ENCODE peak calls at places on chromosomes 3 and 15, in eight cellular contexts. One of them, this sample, is unnamed.

GRCh38 chr3:39278616-39278935 is 1.3 kb downstream of the CX3CR1 start:
- DNase-seq in RWPE1: no peak
- DNase-seq in Calu3: no peak
- DNase-seq in progenitor cell of endocrine pancreas: no peak
- DNase-seq in CD4-positive, alpha-beta T cell: no peak
- DNase-seq in psoas muscle: no peak
- DNase-seq in K562: no peak
- DNase-seq in endothelial cell: no peak
- DNase-seq in this sample: no peak

GRCh38 chr3:141914311-141914710 is 37.9 kb downstream of the ATP1B3 start:
- DNase-seq in RWPE1: no peak
- DNase-seq in Calu3: no peak
- DNase-seq in progenitor cell of endocrine pancreas: no peak
- DNase-seq in CD4-positive, alpha-beta T cell: no peak
- DNase-seq in psoas muscle: no peak
- DNase-seq in K562: no peak
- DNase-seq in endothelial cell: no peak
- DNase-seq in this sample: no peak

GRCh38 chr3:61894988-61895935 is 333.9 kb downstream of the PTPRG start:
- DNase-seq in RWPE1: peak
- DNase-seq in Calu3: peak
- DNase-seq in progenitor cell of endocrine pancreas: no peak
- DNase-seq in CD4-positive, alpha-beta T cell: no peak
- DNase-seq in psoas muscle: no peak
- DNase-seq in K562: no peak
- DNase-seq in endothelial cell: no peak
- DNase-seq in this sample: peak

GRCh38 chr15:45660231-45660979 is 25.6 kb downstream of the SQOR start:
- DNase-seq in RWPE1: no peak
- DNase-seq in Calu3: peak
- DNase-seq in progenitor cell of endocrine pancreas: no peak
- DNase-seq in CD4-positive, alpha-beta T cell: no peak
- DNase-seq in psoas muscle: peak
- DNase-seq in K562: peak
- DNase-seq in endothelial cell: no peak
- DNase-seq in this sample: no peak

GRCh38 chr3:46707601-46708011 is 6.4 kb downstream of the TMIE start:
- DNase-seq in RWPE1: no peak
- DNase-seq in Calu3: no peak
- DNase-seq in progenitor cell of endocrine pancreas: no peak
- DNase-seq in CD4-positive, alpha-beta T cell: no peak
- DNase-seq in psoas muscle: peak
- DNase-seq in K562: no peak
- DNase-seq in endothelial cell: no peak
- DNase-seq in this sample: no peak

GRCh38 chr3:24264748-24265158 is 229.9 kb downstream of the THRB start:
- DNase-seq in RWPE1: peak
- DNase-seq in Calu3: peak
- DNase-seq in progenitor cell of endocrine pancreas: no peak
- DNase-seq in CD4-positive, alpha-beta T cell: no peak
- DNase-seq in psoas muscle: no peak
- DNase-seq in K562: peak
- DNase-seq in endothelial cell: peak
- DNase-seq in this sample: no peak

GRCh38 chr3:155093261-155093660 is 13.1 kb downstream of the MME start:
- DNase-seq in RWPE1: no peak
- DNase-seq in Calu3: no peak
- DNase-seq in progenitor cell of endocrine pancreas: no peak
- DNase-seq in CD4-positive, alpha-beta T cell: no peak
- DNase-seq in psoas muscle: no peak
- DNase-seq in K562: no peak
- DNase-seq in endothelial cell: no peak
- DNase-seq in this sample: no peak

GRCh38 chr3:181311186-181311585 is 321.6 kb upstream of the DNAJC19 start:
- DNase-seq in RWPE1: no peak
- DNase-seq in Calu3: no peak
- DNase-seq in progenitor cell of endocrine pancreas: no peak
- DNase-seq in CD4-positive, alpha-beta T cell: no peak
- DNase-seq in psoas muscle: no peak
- DNase-seq in K562: no peak
- DNase-seq in endothelial cell: no peak
- DNase-seq in this sample: no peak

GRCh38 chr3:197427013-197427412 is 128.6 kb upstream of the DLG1 start:
- DNase-seq in RWPE1: no peak
- DNase-seq in Calu3: no peak
- DNase-seq in progenitor cell of endocrine pancreas: no peak
- DNase-seq in CD4-positive, alpha-beta T cell: no peak
- DNase-seq in psoas muscle: no peak
- DNase-seq in K562: no peak
- DNase-seq in endothelial cell: no peak
- DNase-seq in this sample: no peak

GRCh38 chr3:99972380-99973104 is 141.8 kb downstream of the FILIP1L start:
- DNase-seq in RWPE1: no peak
- DNase-seq in Calu3: no peak
- DNase-seq in progenitor cell of endocrine pancreas: no peak
- DNase-seq in CD4-positive, alpha-beta T cell: no peak
- DNase-seq in psoas muscle: peak
- DNase-seq in K562: no peak
- DNase-seq in endothelial cell: no peak
- DNase-seq in this sample: no peak

GRCh38 chr15:27358751-27359434 is 387.9 kb downstream of the GABRG3 start:
- DNase-seq in RWPE1: no peak
- DNase-seq in Calu3: no peak
- DNase-seq in progenitor cell of endocrine pancreas: peak
- DNase-seq in CD4-positive, alpha-beta T cell: no peak
- DNase-seq in psoas muscle: no peak
- DNase-seq in K562: peak
- DNase-seq in endothelial cell: peak
- DNase-seq in this sample: no peak

GRCh38 chr3:57094011-57094535 is 33.6 kb downstream of the SPATA12 start:
- DNase-seq in RWPE1: no peak
- DNase-seq in Calu3: no peak
- DNase-seq in progenitor cell of endocrine pancreas: no peak
- DNase-seq in CD4-positive, alpha-beta T cell: no peak
- DNase-seq in psoas muscle: no peak
- DNase-seq in K562: no peak
- DNase-seq in endothelial cell: no peak
- DNase-seq in this sample: no peak

GRCh38 chr3:98151241-98151640 is 4.0 kb downstream of the OR5H14 start:
- DNase-seq in RWPE1: no peak
- DNase-seq in Calu3: no peak
- DNase-seq in progenitor cell of endocrine pancreas: no peak
- DNase-seq in CD4-positive, alpha-beta T cell: no peak
- DNase-seq in psoas muscle: no peak
- DNase-seq in K562: no peak
- DNase-seq in endothelial cell: no peak
- DNase-seq in this sample: no peak

GRCh38 chr3:49269443-49269842 is 7.6 kb downstream of the C3orf62 start:
- DNase-seq in RWPE1: no peak
- DNase-seq in Calu3: no peak
- DNase-seq in progenitor cell of endocrine pancreas: no peak
- DNase-seq in CD4-positive, alpha-beta T cell: no peak
- DNase-seq in psoas muscle: no peak
- DNase-seq in K562: no peak
- DNase-seq in endothelial cell: no peak
- DNase-seq in this sample: no peak

DNA sequence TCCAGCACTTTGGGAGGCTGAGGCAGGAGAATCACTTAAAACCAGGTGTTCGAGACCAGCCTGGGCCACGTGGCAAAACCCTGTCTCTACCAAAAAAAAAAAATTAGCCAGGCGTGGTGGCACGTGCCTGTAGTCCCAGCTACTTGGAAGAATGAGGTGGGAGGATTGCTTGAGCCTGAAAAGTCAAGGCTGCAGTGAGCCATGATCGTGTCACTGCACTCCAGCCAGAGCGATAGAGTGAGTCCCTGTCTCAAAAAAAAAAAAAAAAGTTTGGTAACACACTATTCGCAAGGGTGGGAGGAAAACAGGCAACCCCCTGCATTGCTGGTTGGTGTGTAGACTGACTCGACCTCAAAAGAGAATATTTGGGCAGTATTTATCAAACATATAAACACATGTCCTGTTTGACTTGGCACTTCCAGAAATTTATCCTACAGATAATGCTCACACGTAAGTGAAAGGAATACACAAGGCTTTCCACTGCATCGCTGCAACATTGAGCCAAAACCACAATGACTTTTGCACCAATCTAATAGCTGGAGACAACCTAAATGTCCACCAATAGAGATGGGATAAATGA is 3.1 kb upstream of the ANPEP start:
- DNase-seq in RWPE1: no peak
- DNase-seq in Calu3: no peak
- DNase-seq in progenitor cell of endocrine pancreas: no peak
- DNase-seq in CD4-positive, alpha-beta T cell: no peak
- DNase-seq in psoas muscle: no peak
- DNase-seq in K562: no peak
- DNase-seq in endothelial cell: no peak
- DNase-seq in this sample: no peak
- TF ChIP-seq CTCF in RWPE1: no peak
- TF ChIP-seq CTCF in Calu3: no peak
- TF ChIP-seq CTCF in progenitor cell of endocrine pancreas: no peak
- TF ChIP-seq CTCF in CD4-positive, alpha-beta T cell: no peak
- TF ChIP-seq CTCF in psoas muscle: no peak
- TF ChIP-seq CTCF in K562: no peak
- TF ChIP-seq CTCF in endothelial cell: no peak
- TF ChIP-seq CTCF in this sample: no peak

GRCh38 chr15:38072507-38073277 is 138.3 kb downstream of the TMCO5A start:
- DNase-seq in RWPE1: peak
- DNase-seq in Calu3: peak
- DNase-seq in progenitor cell of endocrine pancreas: peak
- DNase-seq in CD4-positive, alpha-beta T cell: no peak
- DNase-seq in psoas muscle: peak
- DNase-seq in K562: peak
- DNase-seq in endothelial cell: peak
- DNase-seq in this sample: no peak
- TF ChIP-seq CTCF in RWPE1: peak
- TF ChIP-seq CTCF in Calu3: no peak
- TF ChIP-seq CTCF in progenitor cell of endocrine pancreas: no peak
- TF ChIP-seq CTCF in CD4-positive, alpha-beta T cell: no peak
- TF ChIP-seq CTCF in psoas muscle: no peak
- TF ChIP-seq CTCF in K562: no peak
- TF ChIP-seq CTCF in endothelial cell: no peak
- TF ChIP-seq CTCF in this sample: no peak

GRCh38 chr3:147940400-147940799 is 531.2 kb downstream of the ZIC1 start:
- DNase-seq in RWPE1: no peak
- DNase-seq in Calu3: no peak
- DNase-seq in progenitor cell of endocrine pancreas: no peak
- DNase-seq in CD4-positive, alpha-beta T cell: no peak
- DNase-seq in psoas muscle: no peak
- DNase-seq in K562: no peak
- DNase-seq in endothelial cell: no peak
- DNase-seq in this sample: no peak
- TF ChIP-seq CTCF in RWPE1: no peak
- TF ChIP-seq CTCF in Calu3: no peak
- TF ChIP-seq CTCF in progenitor cell of endocrine pancreas: no peak
- TF ChIP-seq CTCF in CD4-positive, alpha-beta T cell: no peak
- TF ChIP-seq CTCF in psoas muscle: no peak
- TF ChIP-seq CTCF in K562: no peak
- TF ChIP-seq CTCF in endothelial cell: no peak
- TF ChIP-seq CTCF in this sample: no peak

GRCh38 chr15:69467636-69468035 is 15.0 kb downstream of the RPLP1 start:
- DNase-seq in RWPE1: no peak
- DNase-seq in Calu3: peak
- DNase-seq in progenitor cell of endocrine pancreas: no peak
- DNase-seq in CD4-positive, alpha-beta T cell: no peak
- DNase-seq in psoas muscle: no peak
- DNase-seq in K562: no peak
- DNase-seq in endothelial cell: no peak
- DNase-seq in this sample: no peak

GRCh38 chr15:69466733-69467132 is 14.1 kb downstream of the RPLP1 start:
- DNase-seq in RWPE1: no peak
- DNase-seq in Calu3: no peak
- DNase-seq in progenitor cell of endocrine pancreas: no peak
- DNase-seq in CD4-positive, alpha-beta T cell: no peak
- DNase-seq in psoas muscle: no peak
- DNase-seq in K562: no peak
- DNase-seq in endothelial cell: no peak
- DNase-seq in this sample: no peak

GRCh38 chr15:69462493-69463181 is 10.0 kb downstream of the RPLP1 start:
- DNase-seq in RWPE1: peak
- DNase-seq in Calu3: peak
- DNase-seq in progenitor cell of endocrine pancreas: peak
- DNase-seq in CD4-positive, alpha-beta T cell: peak
- DNase-seq in psoas muscle: peak
- DNase-seq in K562: peak
- DNase-seq in endothelial cell: peak
- DNase-seq in this sample: peak

GRCh38 chr15:69463182-69463756 is 10.7 kb downstream of the RPLP1 start:
- DNase-seq in RWPE1: no peak
- DNase-seq in Calu3: no peak
- DNase-seq in progenitor cell of endocrine pancreas: no peak
- DNase-seq in CD4-positive, alpha-beta T cell: no peak
- DNase-seq in psoas muscle: no peak
- DNase-seq in K562: peak
- DNase-seq in endothelial cell: no peak
- DNase-seq in this sample: no peak

GRCh38 chr15:69465253-69465652 is 12.6 kb downstream of the RPLP1 start:
- DNase-seq in RWPE1: no peak
- DNase-seq in Calu3: no peak
- DNase-seq in progenitor cell of endocrine pancreas: no peak
- DNase-seq in CD4-positive, alpha-beta T cell: no peak
- DNase-seq in psoas muscle: no peak
- DNase-seq in K562: no peak
- DNase-seq in endothelial cell: no peak
- DNase-seq in this sample: no peak
- TF ChIP-seq CTCF in RWPE1: no peak
- TF ChIP-seq CTCF in Calu3: no peak
- TF ChIP-seq CTCF in progenitor cell of endocrine pancreas: no peak
- TF ChIP-seq CTCF in CD4-positive, alpha-beta T cell: no peak
- TF ChIP-seq CTCF in psoas muscle: no peak
- TF ChIP-seq CTCF in K562: no peak
- TF ChIP-seq CTCF in endothelial cell: no peak
- TF ChIP-seq CTCF in this sample: no peak

GRCh38 chr3:163779396-163780344 is 1298.6 kb downstream of the SI start:
- DNase-seq in RWPE1: no peak
- DNase-seq in Calu3: no peak
- DNase-seq in progenitor cell of endocrine pancreas: no peak
- DNase-seq in CD4-positive, alpha-beta T cell: no peak
- DNase-seq in psoas muscle: no peak
- DNase-seq in K562: no peak
- DNase-seq in endothelial cell: no peak
- DNase-seq in this sample: no peak
- TF ChIP-seq CTCF in RWPE1: no peak
- TF ChIP-seq CTCF in Calu3: peak
- TF ChIP-seq CTCF in progenitor cell of endocrine pancreas: peak
- TF ChIP-seq CTCF in CD4-positive, alpha-beta T cell: no peak
- TF ChIP-seq CTCF in psoas muscle: no peak
- TF ChIP-seq CTCF in K562: no peak
- TF ChIP-seq CTCF in endothelial cell: no peak
- TF ChIP-seq CTCF in this sample: no peak

GRCh38 chr3:25056-25455 is 171.5 kb upstream of the CHL1 start:
- DNase-seq in RWPE1: no peak
- DNase-seq in Calu3: no peak
- DNase-seq in progenitor cell of endocrine pancreas: no peak
- DNase-seq in CD4-positive, alpha-beta T cell: no peak
- DNase-seq in psoas muscle: no peak
- DNase-seq in K562: no peak
- DNase-seq in endothelial cell: no peak
- DNase-seq in this sample: no peak
- TF ChIP-seq CTCF in RWPE1: no peak
- TF ChIP-seq CTCF in Calu3: no peak
- TF ChIP-seq CTCF in progenitor cell of endocrine pancreas: no peak
- TF ChIP-seq CTCF in CD4-positive, alpha-beta T cell: no peak
- TF ChIP-seq CTCF in psoas muscle: no peak
- TF ChIP-seq CTCF in K562: no peak
- TF ChIP-seq CTCF in endothelial cell: no peak
- TF ChIP-seq CTCF in this sample: no peak